ENCODE peak calls at places on chromosomes 3 and 15, in four cellular contexts. One of them, this sample, is unnamed.

GRCh38 chr3:174223042-174223441 is 636.1 kb upstream of the NAALADL2 start:
- DNase-seq in colonic mucosa: no peak
- DNase-seq in naive B cell: no peak
- DNase-seq in lower leg skin: no peak
- DNase-seq in this sample: no peak

GRCh38 chr15:65254237-65254820 is 32.4 kb downstream of the PARP16 start:
- DNase-seq in lower leg skin: no peak
- DNase-seq in naive B cell: no peak
- DNase-seq in colonic mucosa: no peak
- DNase-seq in this sample: no peak

GRCh38 chr3:63807901-63808589 is 11.1 kb upstream of the C3orf49 start:
- DNase-seq in colonic mucosa: no peak
- DNase-seq in lower leg skin: no peak
- DNase-seq in naive B cell: no peak
- DNase-seq in this sample: no peak

GRCh38 chr3:136984837-136985236 is 27.1 kb downstream of the IL20RB start:
- DNase-seq in lower leg skin: no peak
- DNase-seq in naive B cell: no peak
- DNase-seq in colonic mucosa: peak
- DNase-seq in this sample: no peak

GRCh38 chr3:170585008-170585936 is 603 bp downstream of the SLC7A14 start:
- DNase-seq in colonic mucosa: no peak
- DNase-seq in naive B cell: no peak
- DNase-seq in lower leg skin: no peak
- DNase-seq in this sample: no peak

GRCh38 chr3:172210355-172210754 is 171.0 kb downstream of the FNDC3B start:
- DNase-seq in naive B cell: no peak
- DNase-seq in lower leg skin: no peak
- DNase-seq in colonic mucosa: no peak
- DNase-seq in this sample: no peak

GRCh38 chr3:128352326-128352725 is 114.4 kb downstream of the DNAJB8 start:
- DNase-seq in naive B cell: no peak
- DNase-seq in colonic mucosa: no peak
- DNase-seq in lower leg skin: no peak
- DNase-seq in this sample: no peak

GRCh38 chr3:55243686-55244085 is 243.4 kb downstream of the WNT5A start:
- DNase-seq in naive B cell: no peak
- DNase-seq in colonic mucosa: no peak
- DNase-seq in lower leg skin: no peak
- DNase-seq in this sample: no peak

GRCh38 chr3:94305835-94306685 is 243.2 kb downstream of the NSUN3 start:
- DNase-seq in naive B cell: no peak
- DNase-seq in colonic mucosa: no peak
- DNase-seq in lower leg skin: no peak
- DNase-seq in this sample: no peak